ENCODE peak calls at places on chromosome X, in four cellular contexts. K is HepG2, G is K562, Q is HCT116. O is an unnamed sample.

GRCh38 chrX:10051866-10052265 is 84.7 kb downstream of the CLDN34 start:
- DNase-seq in Q (no peak), G (no peak), K (no peak), O (no peak)

GRCh38 chrX:69565247-69565815 is 50.6 kb upstream of the EDA start:
- DNase-seq in K (no peak), Q (no peak), G (no peak), O (no peak)

GRCh38 chrX:56281789-56282188 is 49.6 kb downstream of the KLF8 start:
- DNase-seq in Q (peak), G (peak), K (peak), O (peak)

GRCh38 chrX:149504226-149504914 is 736 bp downstream of the IDS start:
- DNase-seq in G (peak), Q (no peak), K (no peak), O (no peak)

GRCh38 chrX:49991718-49992117 is 69.3 kb downstream of the CLCN5 start:
- DNase-seq in Q (no peak), K (no peak), G (no peak), O (no peak)

GRCh38 chrX:136880003-136880451 is 498 bp downstream of the RBMX start:
- DNase-seq in G (peak), K (no peak), Q (no peak), O (no peak)

GRCh38 chrX:51456246-51456645 is 40.1 kb downstream of the NUDT11 start:
- DNase-seq in G (no peak), K (no peak), Q (no peak), O (no peak)

GRCh38 chrX:125646195-125646594 is 326.5 kb downstream of the TEX13C start:
- DNase-seq in G (peak), Q (no peak), K (no peak), O (no peak)

GRCh38 chrX:9566150-9566621 is 101.3 kb downstream of the TBL1X start:
- DNase-seq in G (no peak), Q (peak), K (peak), O (no peak)

GRCh38 chrX:10025742-10026493 is 58.8 kb downstream of the CLDN34 start:
- DNase-seq in K (no peak), Q (no peak), G (no peak), O (no peak)

GRCh38 chrX:84469226-84469625 is 33.0 kb downstream of the HDX start:
- DNase-seq in K (no peak), G (no peak), Q (no peak), O (no peak)

GRCh38 chrX:20066968-20067708 is 49.6 kb downstream of the MAP7D2 start:
- DNase-seq in K (peak), Q (peak), G (peak), O (peak)

GRCh38 chrX:77436682-77437081 is 10.5 kb upstream of the FGF16 start:
- DNase-seq in K (no peak), G (no peak), Q (no peak), O (no peak)

GRCh38 chrX:15929231-15929630 is 74.6 kb upstream of the AP1S2 start:
- DNase-seq in Q (no peak), G (no peak), K (no peak), O (no peak)

GRCh38 chrX:78658851-78659744 is at the start of gene RTL3:
- DNase-seq in Q (no peak), K (no peak), G (no peak), O (no peak)

DNA sequence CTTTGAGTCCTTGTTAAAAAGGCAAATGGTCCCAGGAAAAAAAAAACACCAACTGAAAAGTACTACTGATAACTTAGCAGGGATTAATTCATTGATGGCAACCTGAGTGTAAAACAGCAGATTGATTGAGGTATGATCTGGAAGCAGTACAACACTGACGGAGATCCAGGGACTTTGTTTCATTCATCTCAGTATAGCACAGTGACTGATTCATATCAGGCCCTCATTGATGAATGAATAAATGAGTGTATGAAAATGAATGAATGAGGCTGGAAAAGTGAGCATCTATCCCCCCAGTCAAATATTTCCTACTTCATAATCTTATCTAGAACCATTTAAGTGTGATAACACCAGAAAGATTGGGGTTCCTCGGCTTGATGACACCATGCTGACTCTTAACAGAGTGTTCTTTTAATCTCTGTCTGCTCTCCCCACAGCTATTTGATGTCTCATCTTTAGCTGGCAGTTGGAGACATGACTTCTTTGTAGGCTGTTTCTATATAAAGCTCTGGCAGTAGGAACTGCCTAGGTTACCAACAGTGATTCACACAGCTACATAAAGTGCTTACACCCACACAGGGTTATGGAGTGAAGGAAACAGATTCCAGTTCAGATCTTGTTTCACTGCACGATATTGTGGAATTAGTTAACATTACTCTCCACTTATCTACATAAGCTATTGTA is 18.6 kb upstream of the RNF128 start:
- DNase-seq in K (no peak), Q (peak), G (no peak), O (peak)
- TF ChIP-seq SIN3A in K (no peak), Q (peak), G (no peak), O (no peak)

GRCh38 chrX:21982311-21982710 is 41.8 kb downstream of the SMS start:
- DNase-seq in G (no peak), Q (no peak), K (no peak), O (no peak)
- TF ChIP-seq TCF7L2 in G (no peak), Q (no peak), K (no peak), O (no peak)

DNA sequence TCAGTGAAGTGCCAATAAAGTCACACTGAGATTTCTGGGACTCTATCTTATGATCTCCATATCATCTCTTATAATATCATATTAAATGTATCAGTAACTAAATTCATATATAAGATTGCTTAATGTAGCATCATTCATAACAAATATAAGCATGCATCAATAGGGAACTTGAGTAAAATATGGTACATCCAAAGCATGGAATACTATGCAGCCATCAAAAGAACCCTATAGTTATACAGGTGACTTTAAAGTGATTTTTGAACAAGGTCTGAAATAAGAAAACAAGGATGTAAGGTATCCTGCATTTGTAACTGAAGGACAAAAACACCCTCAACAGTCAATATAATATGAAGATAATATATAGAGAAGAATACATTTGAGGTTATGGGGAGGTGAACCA is 47.3 kb downstream of the HUWE1 start:
- DNase-seq in Q (no peak), G (no peak), K (no peak), O (no peak)
- TF ChIP-seq POLR2AphosphoS5 in Q (no peak), G (no peak), K (no peak), O (no peak)

DNA sequence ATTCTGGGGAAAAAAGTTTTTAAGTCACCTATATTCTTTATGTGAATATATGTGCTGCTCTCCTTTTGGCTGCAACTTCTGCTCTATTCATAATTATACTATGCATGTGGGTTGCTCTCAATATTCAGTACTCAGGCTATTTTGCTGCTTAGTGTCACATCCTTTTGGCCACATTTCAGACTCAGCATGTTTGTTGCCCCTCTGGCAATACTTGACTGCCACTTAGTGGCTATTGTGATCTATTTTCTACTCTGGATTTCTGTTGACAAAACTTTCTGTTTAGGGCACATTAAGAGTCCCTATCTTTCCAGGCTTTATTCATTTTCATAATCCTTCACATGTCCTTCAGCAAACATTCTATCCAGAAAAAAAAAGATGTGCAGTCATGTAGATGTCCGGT is 15.8 kb upstream of the CT45A1 start:
- DNase-seq in G (peak), K (no peak), Q (no peak), O (no peak)
- TF ChIP-seq SIN3A in G (no peak), K (no peak), Q (no peak), O (no peak)

GRCh38 chrX:123405231-123405630 is 221.2 kb downstream of the GRIA3 start:
- DNase-seq in K (no peak), Q (no peak), G (no peak), O (no peak)

DNA sequence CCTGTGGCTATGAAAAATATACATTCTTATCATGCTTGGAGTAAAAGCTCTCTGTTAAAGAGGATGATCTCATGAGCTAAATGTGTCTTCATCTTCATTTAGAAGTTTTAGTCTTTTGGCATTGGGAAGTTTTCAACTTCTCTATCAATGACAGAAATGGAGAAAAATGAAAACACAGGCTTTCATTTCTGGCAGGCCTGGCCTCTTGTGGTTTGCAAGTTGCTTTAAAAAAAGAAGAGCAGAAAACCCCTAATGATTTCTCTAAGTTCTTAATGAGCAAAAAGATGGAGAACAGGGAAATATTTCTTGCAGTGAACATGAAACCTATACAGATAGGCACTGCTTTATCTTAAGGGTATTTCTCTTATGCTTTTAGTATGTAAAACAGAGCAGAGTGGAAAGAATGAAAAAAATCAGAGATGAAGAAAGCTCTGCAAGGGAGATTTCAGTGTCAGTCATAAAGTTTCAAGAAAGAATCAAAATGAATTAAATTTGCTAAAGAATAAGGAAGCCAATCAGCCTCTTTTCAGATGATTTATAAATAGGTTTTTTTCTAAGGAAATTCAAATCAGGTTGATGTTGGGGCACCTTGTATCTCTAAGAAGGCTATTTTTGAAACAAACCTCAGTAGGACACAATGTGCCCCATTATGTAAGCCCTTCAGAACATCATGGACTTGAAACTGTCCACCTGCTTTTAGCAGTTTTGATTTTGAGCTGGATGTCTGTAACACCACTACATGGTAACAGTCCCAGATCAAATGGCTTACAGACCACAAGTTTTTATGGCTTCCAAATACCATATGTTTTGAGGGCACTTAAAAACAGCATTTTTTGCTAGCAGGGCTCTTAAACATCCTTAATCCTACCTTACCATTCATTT is 225.0 kb downstream of the GRIA3 start:
- DNase-seq in Q (no peak), K (no peak), G (no peak), O (no peak)
- TF ChIP-seq TCF7L2 in Q (no peak), K (no peak), G (no peak), O (no peak)

GRCh38 chrX:45760187-45760742 is 559.6 kb upstream of the DIPK2B start:
- DNase-seq in Q (no peak), K (no peak), G (no peak), O (no peak)
- TF ChIP-seq POLR2AphosphoS5 in Q (peak), K (no peak), G (no peak), O (no peak)

DNA sequence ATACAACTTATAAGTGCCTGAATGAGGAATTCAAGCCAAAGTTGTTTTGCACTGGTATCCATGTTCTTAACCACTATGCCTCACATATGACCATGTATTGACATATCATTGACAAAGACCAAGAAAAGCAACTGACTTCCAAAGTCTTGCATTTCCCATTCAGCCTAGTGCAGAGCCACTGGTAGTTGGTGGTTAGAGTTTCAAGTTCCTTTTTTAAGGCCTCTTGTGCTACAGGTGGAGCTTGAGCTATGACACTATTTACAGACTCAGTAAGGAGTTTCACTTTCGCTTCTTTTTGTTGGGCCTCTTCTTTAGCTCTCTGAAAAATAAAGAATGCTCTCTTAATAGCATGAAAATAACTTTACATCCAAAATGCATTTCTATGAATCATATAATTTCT is 763.0 kb downstream of the DMD start:
- DNase-seq in Q (no peak), K (peak), G (no peak), O (no peak)
- TF ChIP-seq SIN3A in Q (no peak), K (no peak), G (no peak), O (no peak)

GRCh38 chrX:48498374-48498809 is 10.4 kb upstream of the PORCN start:
- DNase-seq in K (no peak), Q (no peak), G (peak), O (no peak)
- TF ChIP-seq TCF7L2 in K (no peak), Q (no peak), G (no peak), O (no peak)

DNA sequence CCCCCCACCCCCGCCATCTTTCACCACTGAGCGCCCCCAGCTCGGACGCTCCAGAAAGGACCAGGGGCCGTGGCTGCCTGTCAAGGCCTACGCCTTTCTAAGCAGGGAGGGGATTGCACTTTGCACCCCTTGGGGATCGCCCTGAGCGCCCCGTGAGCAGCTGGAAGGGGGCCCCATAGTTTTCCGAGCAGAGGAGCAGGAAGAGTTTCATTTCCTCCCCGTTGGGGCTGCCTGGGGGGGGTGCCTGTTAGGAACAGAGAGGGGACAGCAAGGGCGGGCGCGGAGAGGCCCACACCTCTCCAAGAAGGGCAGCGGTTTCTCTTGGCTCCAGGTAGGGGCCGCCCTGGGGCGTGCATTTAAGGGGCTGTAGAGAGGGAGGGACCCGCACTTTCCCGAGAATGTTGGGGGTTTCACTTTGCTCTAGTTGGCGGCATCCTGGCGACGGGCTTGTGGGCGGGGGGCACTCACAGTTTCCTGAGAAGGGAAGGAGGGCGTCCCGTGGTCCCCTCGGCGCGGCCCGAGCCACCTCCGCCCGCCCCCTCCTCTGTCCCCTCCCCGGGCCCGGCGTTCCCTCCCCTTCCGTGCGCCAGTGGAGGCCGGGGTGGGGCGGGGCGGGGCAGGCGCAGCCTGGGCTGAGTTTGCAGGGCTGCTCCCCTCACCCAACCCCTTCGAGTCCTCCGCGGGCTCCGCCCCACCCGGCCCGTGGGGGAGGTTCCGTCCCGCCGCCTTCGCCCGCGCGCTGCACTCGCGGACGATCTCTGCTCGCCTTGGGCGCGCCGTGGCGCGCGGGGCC is 82.3 kb upstream of the CD99 start:
- DNase-seq in G (peak), K (peak), Q (peak), O (no peak)
- TF ChIP-seq POLR2AphosphoS5 in G (peak), K (peak), Q (peak), O (no peak)